ENCODE peak calls at places on chromosome 10, in four cellular contexts. K is AG09309, T is iPS-NIHi11, O is ELR. W is an unnamed sample.

GRCh38 chr10:78312197-78313046 is 278.8 kb downstream of the RPS24 start:
- DNase-seq in K (no peak), T (no peak), O (no peak), W (no peak)

GRCh38 chr10:5545778-5546710 is 21.3 kb downstream of the CALML3 start:
- DNase-seq in K (no peak), T (no peak), O (peak), W (peak)

GRCh38 chr10:114309111-114309651 is 70.1 kb downstream of the VWA2 start:
- DNase-seq in K (no peak), T (no peak), O (peak), W (peak)

GRCh38 chr10:47165711-47166404 is 134.1 kb upstream of the GDF10 start:
- DNase-seq in K (no peak), T (no peak), O (peak), W (no peak)

GRCh38 chr10:33344676-33345075 is 10.2 kb upstream of the NRP1 start:
- DNase-seq in K (no peak), T (no peak), O (peak), W (no peak)

GRCh38 chr10:125633517-125633999 is 49.4 kb downstream of the TEX36 start:
- DNase-seq in K (peak), T (no peak), O (peak), W (peak)

GRCh38 chr10:52228556-52228955 is 85.5 kb upstream of the DKK1 start:
- DNase-seq in K (no peak), T (no peak), O (no peak), W (no peak)

GRCh38 chr10:61472090-61472674 is 19.0 kb upstream of the TMEM26 start:
- DNase-seq in K (no peak), T (no peak), O (no peak), W (no peak)

GRCh38 chr10:51109821-51110533 is 35.7 kb downstream of the PRKG1 start:
- DNase-seq in K (peak), T (no peak), O (peak), W (no peak)

W was measured in A172.